ENCODE peak calls at places on chromosomes 13 and 19, in six cellular contexts. One of them, this sample, is unnamed.

GRCh38 chr19:57212109-57212508 is 18.7 kb upstream of the AURKC start:
- DNase-seq in NCI-H510A treated with DMSO at 0.1 percent for 48 hours: no peak
- DNase-seq in adrenal gland: no peak
- DNase-seq in body of pancreas: no peak
- DNase-seq in stimulated activated CD4-positive, alpha-beta T cell treated with anti-CD3 and anti-CD28 coated beads, Interleukin-4, amount 100 ng/mL, for 24 hours: peak; percentile 7
- DNase-seq in SK-MEL-5: no peak
- DNase-seq in this sample: peak; percentile 4

GRCh38 chr19:41887711-41888382 is 4.9 kb downstream of the ARHGEF1 start:
- DNase-seq in NCI-H510A treated with DMSO at 0.1 percent for 48 hours: peak; percentile 87
- DNase-seq in adrenal gland: no peak
- DNase-seq in body of pancreas: peak; percentile 58
- DNase-seq in stimulated activated CD4-positive, alpha-beta T cell treated with anti-CD3 and anti-CD28 coated beads, Interleukin-4, amount 100 ng/mL, for 24 hours: peak; percentile 89
- DNase-seq in SK-MEL-5: no peak
- DNase-seq in this sample: peak; percentile 89

GRCh38 chr19:42249149-42249750 is 5.7 kb downstream of the ERF start:
- DNase-seq in NCI-H510A treated with DMSO at 0.1 percent for 48 hours: no peak
- DNase-seq in adrenal gland: no peak
- DNase-seq in body of pancreas: no peak
- DNase-seq in stimulated activated CD4-positive, alpha-beta T cell treated with anti-CD3 and anti-CD28 coated beads, Interleukin-4, amount 100 ng/mL, for 24 hours: no peak
- DNase-seq in SK-MEL-5: no peak
- DNase-seq in this sample: no peak

GRCh38 chr19:44905437-44906160 is at the start of gene APOE:
- DNase-seq in NCI-H510A treated with DMSO at 0.1 percent for 48 hours: no peak
- DNase-seq in adrenal gland: peak; percentile 77
- DNase-seq in body of pancreas: no peak
- DNase-seq in stimulated activated CD4-positive, alpha-beta T cell treated with anti-CD3 and anti-CD28 coated beads, Interleukin-4, amount 100 ng/mL, for 24 hours: no peak
- DNase-seq in SK-MEL-5: peak; percentile 56
- DNase-seq in this sample: no peak

GRCh38 chr19:52648336-52648990 is 10.3 kb upstream of the ZNF83 start:
- DNase-seq in NCI-H510A treated with DMSO at 0.1 percent for 48 hours: no peak
- DNase-seq in adrenal gland: no peak
- DNase-seq in body of pancreas: no peak
- DNase-seq in stimulated activated CD4-positive, alpha-beta T cell treated with anti-CD3 and anti-CD28 coated beads, Interleukin-4, amount 100 ng/mL, for 24 hours: no peak
- DNase-seq in SK-MEL-5: no peak
- DNase-seq in this sample: no peak

GRCh38 chr19:9115307-9115813 is at the start of gene OR7G1:
- DNase-seq in NCI-H510A treated with DMSO at 0.1 percent for 48 hours: no peak
- DNase-seq in adrenal gland: no peak
- DNase-seq in body of pancreas: no peak
- DNase-seq in stimulated activated CD4-positive, alpha-beta T cell treated with anti-CD3 and anti-CD28 coated beads, Interleukin-4, amount 100 ng/mL, for 24 hours: no peak
- DNase-seq in SK-MEL-5: no peak
- DNase-seq in this sample: no peak

GRCh38 chr13:60009300-60010248 is 154.2 kb downstream of the DIAPH3 start:
- DNase-seq in NCI-H510A treated with DMSO at 0.1 percent for 48 hours: peak; percentile 17
- DNase-seq in adrenal gland: no peak
- DNase-seq in body of pancreas: peak; percentile 24
- DNase-seq in stimulated activated CD4-positive, alpha-beta T cell treated with anti-CD3 and anti-CD28 coated beads, Interleukin-4, amount 100 ng/mL, for 24 hours: no peak
- DNase-seq in SK-MEL-5: no peak
- DNase-seq in this sample: no peak

GRCh38 chr19:32138416-32138815 is 207.0 kb upstream of the ZNF507 start:
- DNase-seq in NCI-H510A treated with DMSO at 0.1 percent for 48 hours: no peak
- DNase-seq in adrenal gland: no peak
- DNase-seq in body of pancreas: no peak
- DNase-seq in stimulated activated CD4-positive, alpha-beta T cell treated with anti-CD3 and anti-CD28 coated beads, Interleukin-4, amount 100 ng/mL, for 24 hours: no peak
- DNase-seq in SK-MEL-5: peak; percentile 15
- DNase-seq in this sample: no peak

GRCh38 chr13:25085125-25085742 is 10.7 kb upstream of the PABPC3 start:
- DNase-seq in NCI-H510A treated with DMSO at 0.1 percent for 48 hours: peak; percentile 23
- DNase-seq in adrenal gland: peak; percentile 31
- DNase-seq in body of pancreas: peak; percentile 21
- DNase-seq in stimulated activated CD4-positive, alpha-beta T cell treated with anti-CD3 and anti-CD28 coated beads, Interleukin-4, amount 100 ng/mL, for 24 hours: no peak
- DNase-seq in SK-MEL-5: peak; percentile 80
- DNase-seq in this sample: no peak

GRCh38 chr19:28612275-28612769 is 600.6 kb downstream of the UQCRFS1 start:
- DNase-seq in NCI-H510A treated with DMSO at 0.1 percent for 48 hours: no peak
- DNase-seq in adrenal gland: no peak
- DNase-seq in body of pancreas: no peak
- DNase-seq in stimulated activated CD4-positive, alpha-beta T cell treated with anti-CD3 and anti-CD28 coated beads, Interleukin-4, amount 100 ng/mL, for 24 hours: no peak
- DNase-seq in SK-MEL-5: no peak
- DNase-seq in this sample: no peak

GRCh38 chr19:10979950-10980349 is 19.1 kb downstream of the SMARCA4 start:
- DNase-seq in NCI-H510A treated with DMSO at 0.1 percent for 48 hours: no peak
- DNase-seq in adrenal gland: no peak
- DNase-seq in body of pancreas: no peak
- DNase-seq in stimulated activated CD4-positive, alpha-beta T cell treated with anti-CD3 and anti-CD28 coated beads, Interleukin-4, amount 100 ng/mL, for 24 hours: peak; percentile 28
- DNase-seq in SK-MEL-5: no peak
- DNase-seq in this sample: peak; percentile 1

GRCh38 chr19:6556480-6556879 is 25.7 kb downstream of the TNFSF9 start:
- DNase-seq in NCI-H510A treated with DMSO at 0.1 percent for 48 hours: no peak
- DNase-seq in adrenal gland: no peak
- DNase-seq in body of pancreas: no peak
- DNase-seq in stimulated activated CD4-positive, alpha-beta T cell treated with anti-CD3 and anti-CD28 coated beads, Interleukin-4, amount 100 ng/mL, for 24 hours: no peak
- DNase-seq in SK-MEL-5: no peak
- DNase-seq in this sample: no peak

GRCh38 chr19:35562336-35562735 is 1.1 kb downstream of the ATP4A start:
- DNase-seq in NCI-H510A treated with DMSO at 0.1 percent for 48 hours: no peak
- DNase-seq in adrenal gland: no peak
- DNase-seq in body of pancreas: no peak
- DNase-seq in stimulated activated CD4-positive, alpha-beta T cell treated with anti-CD3 and anti-CD28 coated beads, Interleukin-4, amount 100 ng/mL, for 24 hours: no peak
- DNase-seq in SK-MEL-5: no peak
- DNase-seq in this sample: no peak

GRCh38 chr13:50202485-50202884 is 187.2 kb downstream of the KCNRG start:
- DNase-seq in NCI-H510A treated with DMSO at 0.1 percent for 48 hours: no peak
- DNase-seq in adrenal gland: no peak
- DNase-seq in body of pancreas: no peak
- DNase-seq in stimulated activated CD4-positive, alpha-beta T cell treated with anti-CD3 and anti-CD28 coated beads, Interleukin-4, amount 100 ng/mL, for 24 hours: no peak
- DNase-seq in SK-MEL-5: no peak
- DNase-seq in this sample: no peak

GRCh38 chr13:104286566-104287290 is 1220.5 kb upstream of the SLC10A2 start:
- DNase-seq in NCI-H510A treated with DMSO at 0.1 percent for 48 hours: peak; percentile 15
- DNase-seq in adrenal gland: no peak
- DNase-seq in body of pancreas: no peak
- DNase-seq in stimulated activated CD4-positive, alpha-beta T cell treated with anti-CD3 and anti-CD28 coated beads, Interleukin-4, amount 100 ng/mL, for 24 hours: no peak
- DNase-seq in SK-MEL-5: no peak
- DNase-seq in this sample: no peak

GRCh38 chr13:107205318-107206112 is 637.6 kb upstream of the ARGLU1 start:
- DNase-seq in NCI-H510A treated with DMSO at 0.1 percent for 48 hours: peak; percentile 69
- DNase-seq in adrenal gland: peak; percentile 60
- DNase-seq in body of pancreas: peak; percentile 66
- DNase-seq in stimulated activated CD4-positive, alpha-beta T cell treated with anti-CD3 and anti-CD28 coated beads, Interleukin-4, amount 100 ng/mL, for 24 hours: peak; percentile 62
- DNase-seq in SK-MEL-5: peak; percentile 67
- DNase-seq in this sample: peak; percentile 44

GRCh38 chr19:3121821-3122511 is 13.9 kb upstream of the GNA15 start:
- DNase-seq in NCI-H510A treated with DMSO at 0.1 percent for 48 hours: no peak
- DNase-seq in adrenal gland: peak; percentile 17
- DNase-seq in body of pancreas: no peak
- DNase-seq in stimulated activated CD4-positive, alpha-beta T cell treated with anti-CD3 and anti-CD28 coated beads, Interleukin-4, amount 100 ng/mL, for 24 hours: no peak
- DNase-seq in SK-MEL-5: no peak
- DNase-seq in this sample: no peak

This sample was measured in stimulated activated naive CD4-positive, alpha-beta T cell treated with Interleukin-2 at 50 U/mL for 16 hours.